ENCODE peak calls at places on chromosomes 3 and 15, in six cellular contexts. S is AG09319, U is endothelial cell, G is ovary, M is dorsolateral prefrontal cortex, L is neural crest cell. W is an unnamed sample.

GRCh38 chr3:48634661-48635221 is 520 bp downstream of the SLC26A6 start:
- DNase-seq in S (peak), U (peak), G (peak), M (no peak), L (peak), W (peak)

GRCh38 chr15:77013786-77014136 is 18.8 kb downstream of the PSTPIP1 start:
- DNase-seq in S (no peak), U (no peak), G (no peak), M (no peak), L (no peak), W (no peak)

GRCh38 chr3:15903164-15903563 is 105.4 kb upstream of the ANKRD28 start:
- DNase-seq in S (no peak), U (no peak), G (peak), M (no peak), L (no peak), W (peak)

GRCh38 chr15:31308185-31308639 is 18.4 kb upstream of the KLF13 start:
- DNase-seq in S (no peak), U (no peak), G (no peak), M (no peak), L (no peak), W (no peak)

GRCh38 chr3:51963951-51964451 is 3.3 kb downstream of the PCBP4 start:
- DNase-seq in S (no peak), U (no peak), G (no peak), M (no peak), L (no peak), W (no peak)

GRCh38 chr15:25329685-25330084 is 109.1 kb downstream of the UBE3A start:
- DNase-seq in S (no peak), U (no peak), G (no peak), M (no peak), L (no peak), W (no peak)

GRCh38 chr3:50627407-50628051 is 10.6 kb downstream of the MAPKAPK3 start:
- DNase-seq in S (no peak), U (peak), G (no peak), M (peak), L (no peak), W (peak)

GRCh38 chr3:190041333-190042041 is 79.2 kb downstream of the P3H2 start:
- DNase-seq in S (peak), U (no peak), G (no peak), M (no peak), L (no peak), W (no peak)

GRCh38 chr3:62823461-62824050 is 51.7 kb downstream of the CADPS start:
- DNase-seq in S (no peak), U (no peak), G (no peak), M (no peak), L (no peak), W (no peak)

GRCh38 chr15:52263563-52263962 is 32.0 kb downstream of the MYO5C start:
- DNase-seq in S (no peak), U (no peak), G (no peak), M (no peak), L (no peak), W (no peak)

DNA sequence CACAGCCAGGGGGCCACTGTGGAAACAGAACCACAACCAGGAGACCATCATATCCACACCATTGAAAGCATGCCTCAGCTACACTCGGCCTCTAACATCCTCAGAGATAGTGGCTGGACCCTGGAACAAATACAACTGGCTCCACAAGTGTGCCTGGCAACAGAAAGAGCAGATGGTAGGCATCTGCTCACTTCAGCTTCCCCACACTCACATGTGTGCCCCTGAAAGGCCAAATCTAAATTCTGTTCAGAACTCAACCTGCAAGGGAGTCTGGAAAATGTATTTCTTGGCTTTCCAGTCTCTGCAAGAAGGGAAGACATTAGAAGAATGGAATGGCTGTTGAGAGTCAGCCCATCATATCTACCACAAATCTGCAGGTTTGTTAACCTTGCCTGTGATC is 54.7 kb upstream of the CTNNB1 start:
- DNase-seq in S (no peak), U (no peak), G (no peak), M (no peak), L (no peak), W (no peak)
- TF ChIP-seq CTCF in S (no peak), U (no peak), G (no peak), M (no peak), L (no peak), W (no peak)

DNA sequence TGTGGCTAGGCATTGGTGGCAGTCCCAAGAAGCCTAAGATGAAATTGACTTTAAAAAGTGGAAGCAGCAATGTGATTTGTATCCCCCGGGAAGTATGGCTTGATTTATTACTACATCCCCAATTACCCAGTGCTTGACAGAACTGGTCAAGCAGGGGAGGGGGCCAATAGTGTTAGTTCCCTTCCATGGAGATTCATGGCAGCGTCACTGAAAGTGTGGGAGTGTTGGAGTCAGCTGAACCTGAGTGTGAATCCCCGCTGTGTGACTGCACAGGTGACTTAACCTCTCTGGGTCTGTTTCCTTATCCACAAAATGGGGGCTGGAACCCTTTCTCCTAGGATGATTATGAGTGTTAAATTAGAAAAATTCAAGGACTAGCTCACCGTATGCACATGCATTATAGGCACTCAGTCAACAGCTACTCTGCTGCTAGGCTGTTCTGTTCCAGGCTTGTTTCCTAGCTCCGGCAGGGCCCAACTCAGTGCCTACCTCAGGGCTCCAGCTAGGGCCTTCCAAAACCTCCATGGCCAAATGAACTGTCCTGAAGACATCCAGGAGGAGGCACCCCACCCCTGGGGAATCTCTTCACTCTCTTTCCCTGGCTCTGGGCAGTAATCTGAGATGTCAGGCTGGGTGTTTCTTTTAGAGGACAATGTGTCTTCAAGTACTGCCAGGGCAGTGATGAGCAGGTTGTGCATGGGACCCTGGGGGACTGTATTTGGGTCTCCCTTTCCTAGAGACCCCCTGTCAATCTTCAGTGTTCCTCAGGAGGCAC is 38.5 kb upstream of the TPM1 start:
- DNase-seq in S (no peak), U (no peak), G (no peak), M (no peak), L (no peak), W (no peak)
- TF ChIP-seq CTCF in S (no peak), U (no peak), G (no peak), M (no peak), L (no peak), W (no peak)

DNA sequence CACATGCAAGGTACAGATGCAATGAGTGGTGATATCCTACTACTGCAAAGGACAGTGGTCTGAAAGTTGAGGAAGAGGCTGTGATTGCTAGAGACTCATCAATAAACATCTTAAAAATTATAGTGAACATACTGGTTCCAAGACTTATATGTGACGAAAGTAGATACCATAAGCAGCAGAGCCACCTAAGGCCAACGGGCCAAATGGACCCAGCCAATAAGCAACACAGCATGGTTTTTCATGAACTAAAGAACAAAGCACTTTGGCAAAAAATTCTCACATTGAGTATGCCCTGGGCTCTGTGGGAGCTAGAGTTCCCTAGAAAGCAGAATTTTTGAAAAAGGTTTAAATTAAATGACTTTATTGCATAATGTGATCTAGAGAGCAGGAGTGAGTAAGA is 272.1 kb downstream of the SI start:
- DNase-seq in S (no peak), U (no peak), G (no peak), M (no peak), L (no peak), W (no peak)
- TF ChIP-seq CTCF in S (peak), U (no peak), G (no peak), M (peak), L (no peak), W (no peak)

GRCh38 chr3:146473726-146474125 is 4.4 kb upstream of the PLSCR2 start:
- DNase-seq in S (no peak), U (no peak), G (no peak), M (no peak), L (no peak), W (no peak)
- TF ChIP-seq CTCF in S (no peak), U (no peak), G (no peak), M (no peak), L (no peak), W (no peak)

DNA sequence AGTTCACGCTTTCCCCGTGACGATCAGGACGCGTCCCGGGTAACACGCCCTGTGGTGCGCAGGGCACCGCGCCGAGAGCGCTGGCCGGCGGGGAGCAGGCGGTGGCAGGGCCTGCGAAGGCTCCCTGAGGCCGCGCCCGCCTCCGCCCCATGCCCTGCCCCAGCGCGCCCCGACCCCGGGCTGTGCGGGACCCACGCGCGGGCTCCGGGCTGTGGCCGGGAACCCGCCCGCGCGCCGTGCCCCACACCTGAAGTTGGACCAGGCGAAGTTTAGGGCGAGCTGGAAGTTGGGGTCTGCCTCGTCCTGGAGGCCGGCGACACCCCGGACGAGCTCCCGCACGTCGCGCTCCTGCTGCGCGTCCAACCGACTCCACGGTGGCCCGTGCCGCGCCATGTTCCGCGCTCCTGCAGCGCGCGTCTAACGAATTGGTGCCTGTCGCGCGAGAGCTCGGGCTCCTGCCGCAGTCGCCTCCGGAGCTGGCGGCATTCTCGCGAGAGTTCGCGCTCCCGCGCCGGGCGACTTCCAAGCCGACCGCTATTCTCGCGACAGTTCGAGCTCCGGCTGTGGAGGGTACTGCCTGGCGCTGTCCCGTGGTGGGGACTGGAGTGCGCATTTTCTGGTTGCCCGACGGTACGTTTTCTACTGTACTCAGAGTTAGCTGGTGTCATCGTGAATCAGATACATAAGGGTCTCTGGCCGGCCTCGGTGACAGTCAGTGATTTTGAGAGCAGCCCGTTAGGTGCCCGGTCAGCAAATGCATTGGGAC is at the start of gene TUBGCP5:
- DNase-seq in S (peak), U (peak), G (peak), M (peak), L (peak), W (peak)
- TF ChIP-seq CTCF in S (peak), U (no peak), G (peak), M (peak), L (peak), W (peak)

GRCh38 chr3:10350324-10350985 is 29.5 kb upstream of the SEC13 start:
- DNase-seq in S (no peak), U (no peak), G (no peak), M (no peak), L (no peak), W (no peak)

GRCh38 chr3:10353661-10354372 is 32.9 kb upstream of the SEC13 start:
- DNase-seq in S (no peak), U (no peak), G (no peak), M (no peak), L (no peak), W (peak)

GRCh38 chr3:10351013-10351735 is 30.3 kb upstream of the SEC13 start:
- DNase-seq in S (no peak), U (no peak), G (no peak), M (no peak), L (no peak), W (no peak)

GRCh38 chr3:10353160-10353559 is 32.2 kb upstream of the SEC13 start:
- DNase-seq in S (no peak), U (no peak), G (no peak), M (no peak), L (no peak), W (peak)

GRCh38 chr3:10352146-10352911 is 31.4 kb upstream of the SEC13 start:
- DNase-seq in S (no peak), U (no peak), G (no peak), M (no peak), L (no peak), W (peak)
- TF ChIP-seq CTCF in S (no peak), U (no peak), G (no peak), M (no peak), L (no peak), W (no peak)

DNA sequence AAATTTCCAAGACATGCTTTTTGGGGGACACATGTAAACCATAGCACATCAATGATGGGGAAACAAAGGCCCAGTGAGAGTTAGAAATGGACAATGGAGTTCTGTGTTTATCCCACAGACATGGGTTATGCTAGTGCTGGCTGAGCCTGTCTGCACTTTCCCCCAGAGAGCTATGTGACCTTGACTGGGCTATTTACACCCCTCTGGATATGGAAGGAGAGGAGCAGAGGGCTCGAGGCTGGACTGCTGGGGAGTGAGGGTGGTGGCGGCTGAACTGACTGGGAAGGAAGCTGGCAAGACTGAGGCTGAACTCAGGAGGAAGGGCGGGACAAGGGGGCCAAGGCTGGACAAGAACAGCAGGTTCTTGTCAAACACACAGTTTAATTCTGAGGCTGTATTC is 10.7 kb upstream of the INSYN1 start:
- DNase-seq in S (no peak), U (no peak), G (peak), M (no peak), L (no peak), W (no peak)
- TF ChIP-seq CTCF in S (no peak), U (no peak), G (no peak), M (no peak), L (no peak), W (no peak)

GRCh38 chr3:143328459-143328858 is 208.9 kb downstream of the CHST2 start:
- DNase-seq in S (peak), U (no peak), G (no peak), M (no peak), L (no peak), W (no peak)
- TF ChIP-seq CTCF in S (peak), U (no peak), G (no peak), M (no peak), L (no peak), W (peak)